ENCODE peak calls at places on chromosomes 1 and 21, in seven cellular contexts. O is M059J, H is cardiac fibroblast, L is NCI-H2081, P is HTR-8/SVneo, R is right lobe of liver, N is EH. X is an unnamed sample.

GRCh38 chr1:12472798-12473551 is 145.0 kb downstream of the DHRS3 start:
- DNase-seq in N (no peak), L (no peak), O (no peak), P (no peak), H (no peak), R (no peak), X (no peak)

GRCh38 chr21:34022557-34023335 is 50.6 kb upstream of the MRPS6 start:
- DNase-seq in R (no peak), O (peak), N (peak), H (no peak), P (no peak), L (no peak), X (no peak)

GRCh38 chr1:93758842-93759515 is 77.3 kb upstream of the BCAR3 start:
- DNase-seq in O (peak), H (peak), N (peak), L (no peak), R (peak), P (no peak), X (no peak)

GRCh38 chr1:247857069-247857985 is at the start of gene TRIM58:
- DNase-seq in R (peak), O (no peak), N (no peak), P (no peak), L (no peak), H (peak), X (no peak)

GRCh38 chr1:110672001-110672752 is 2.6 kb downstream of the KCNA3 start:
- DNase-seq in P (no peak), L (no peak), R (no peak), O (peak), N (peak), H (no peak), X (no peak)

GRCh38 chr1:186785503-186785902 is 43.2 kb upstream of the PLA2G4A start:
- DNase-seq in P (no peak), H (peak), L (no peak), O (no peak), R (no peak), N (no peak), X (no peak)

GRCh38 chr1:60765204-60765603 is 317.2 kb upstream of the NFIA start:
- DNase-seq in O (peak), L (peak), R (no peak), H (peak), P (no peak), N (peak), X (peak)

GRCh38 chr1:8460132-8460544 is 142.2 kb downstream of the SLC45A1 start:
- DNase-seq in P (no peak), R (no peak), L (no peak), O (no peak), N (peak), H (no peak), X (no peak)

GRCh38 chr21:20647603-20648002 is 350.6 kb upstream of the NCAM2 start:
- DNase-seq in N (no peak), P (peak), O (peak), R (no peak), H (no peak), L (no peak), X (no peak)

GRCh38 chr1:44584167-44584566 is 90.1 kb downstream of the TMEM53 start:
- DNase-seq in N (peak), L (no peak), O (no peak), H (no peak), P (no peak), R (no peak), X (no peak)

GRCh38 chr21:21165063-21165645 is 166.9 kb downstream of the NCAM2 start:
- DNase-seq in P (no peak), R (no peak), O (peak), N (peak), L (no peak), H (peak), X (no peak)

GRCh38 chr1:229716064-229716463 is 90.0 kb downstream of the URB2 start:
- DNase-seq in N (no peak), R (no peak), L (no peak), O (peak), H (no peak), P (no peak), X (no peak)

GRCh38 chr1:25991937-25992688 is 5.8 kb downstream of the PAFAH2 start:
- DNase-seq in R (no peak), H (peak), P (no peak), O (no peak), N (peak), L (no peak), X (no peak)

GRCh38 chr1:15386128-15386824 is 23.4 kb upstream of the EFHD2 start:
- DNase-seq in H (no peak), R (no peak), O (peak), N (peak), P (no peak), L (no peak), X (no peak)

GRCh38 chr1:164667010-164667409 is 108.0 kb downstream of the PBX1 start:
- DNase-seq in H (no peak), N (no peak), P (no peak), L (no peak), R (no peak), O (no peak), X (no peak)

GRCh38 chr1:226651732-226652105 is 87.4 kb downstream of the ITPKB start:
- DNase-seq in L (no peak), P (no peak), R (no peak), H (no peak), O (no peak), N (no peak), X (no peak)

GRCh38 chr1:46961066-46961758 is 19.9 kb upstream of the CYP4A11 start:
- DNase-seq in N (no peak), H (no peak), L (no peak), R (no peak), P (no peak), O (no peak), X (no peak)

GRCh38 chr1:42282867-42283583 is 52.0 kb downstream of the FOXJ3 start:
- DNase-seq in N (peak), L (no peak), O (peak), H (peak), R (no peak), P (no peak), X (no peak)

GRCh38 chr1:207282049-207282448 is 39.4 kb upstream of the CD55 start:
- DNase-seq in N (peak), O (peak), R (no peak), L (no peak), H (peak), P (no peak), X (no peak)

GRCh38 chr1:198158766-198159589 is 2.2 kb downstream of the NEK7 start:
- DNase-seq in H (peak), N (peak), O (peak), R (peak), P (peak), L (peak), X (peak)

GRCh38 chr1:145918992-145919939 is 749 bp upstream of the PEX11B start:
- DNase-seq in P (peak), H (peak), L (no peak), O (peak), N (peak), R (peak), X (peak)

GRCh38 chr1:81840805-81841204 is 40.1 kb downstream of the ADGRL2 start:
- DNase-seq in P (no peak), H (no peak), N (no peak), L (no peak), R (no peak), O (no peak), X (no peak)

GRCh38 chr1:225652726-225653462 is at the start of gene ENAH:
- DNase-seq in R (peak), P (peak), L (peak), N (peak), O (peak), H (peak), X (peak)

GRCh38 chr1:205263580-205264190 is 35.9 kb downstream of the TMCC2 start:
- DNase-seq in P (no peak), N (peak), R (no peak), H (peak), O (peak), L (no peak), X (no peak)

GRCh38 chr1:115478933-115479551 is 141.0 kb upstream of the NGF start:
- DNase-seq in R (no peak), H (no peak), L (peak), N (no peak), P (no peak), O (no peak), X (peak)

GRCh38 chr1:217660353-217661062 is 29.4 kb downstream of the SPATA17 start:
- DNase-seq in O (peak), H (peak), L (no peak), N (peak), R (no peak), P (peak), X (no peak)

GRCh38 chr1:219834247-219834917 is 94.0 kb downstream of the SLC30A10 start:
- DNase-seq in L (no peak), R (no peak), P (no peak), O (no peak), H (no peak), N (no peak), X (peak)

GRCh38 chr1:58621375-58621774 is 44.3 kb upstream of the TACSTD2 start:
- DNase-seq in N (no peak), R (no peak), P (no peak), L (no peak), H (no peak), O (peak), X (no peak)

GRCh38 chr1:205582471-205583291 is 49.1 kb downstream of the ELK4 start:
- DNase-seq in R (no peak), L (peak), H (no peak), P (no peak), O (no peak), N (no peak), X (no peak)

GRCh38 chr1:41314781-41315481 is 46.3 kb upstream of the FOXO6 start:
- DNase-seq in N (peak), R (no peak), H (peak), P (no peak), L (no peak), O (no peak), X (peak)

GRCh38 chr1:29783501-29784275 is 547.4 kb downstream of the PTPRU start:
- DNase-seq in R (no peak), L (no peak), P (no peak), O (no peak), N (no peak), H (no peak), X (no peak)

GRCh38 chr1:108120163-108120562 is 80.0 kb downstream of the SLC25A24 start:
- DNase-seq in O (no peak), R (no peak), L (no peak), N (no peak), P (no peak), H (no peak), X (no peak)

GRCh38 chr1:114081145-114082046 is 72.3 kb downstream of the SYT6 start:
- DNase-seq in H (no peak), P (no peak), O (no peak), L (no peak), N (no peak), R (peak), X (no peak)

X was measured in NCI-H774.